ENCODE peak calls at places on chromosome 1, in four cellular contexts. G is K562, C is GM12878, Z is HepG2. J is an unnamed sample.

GRCh38 chr1:198118136-198118535 is 38.7 kb upstream of the NEK7 start:
- DNase-seq in G (no peak), C (no peak), Z (no peak), J (no peak)

GRCh38 chr1:89644119-89644814 is 11.3 kb downstream of the LRRC8C start:
- DNase-seq in G (no peak), C (no peak), Z (no peak), J (no peak)

GRCh38 chr1:31621872-31622730 is 4.6 kb downstream of the HCRTR1 start:
- DNase-seq in G (no peak), C (no peak), Z (no peak), J (no peak)

GRCh38 chr1:85911742-85912141 is 203.5 kb upstream of the ZNHIT6 start:
- DNase-seq in G (no peak), C (no peak), Z (no peak), J (peak)

GRCh38 chr1:15803380-15803779 is 4.1 kb downstream of the UQCRHL start:
- DNase-seq in G (peak), C (no peak), Z (peak), J (peak)

GRCh38 chr1:28193701-28194161 is 17.2 kb upstream of the PTAFR start:
- DNase-seq in G (peak), C (no peak), Z (peak), J (peak)

GRCh38 chr1:25194576-25195020 is 37.7 kb downstream of the SYF2 start:
- DNase-seq in G (no peak), C (no peak), Z (no peak), J (no peak)

GRCh38 chr1:67227196-67227595 is 60.9 kb downstream of the IL23R start:
- DNase-seq in G (no peak), C (no peak), Z (no peak), J (no peak)

GRCh38 chr1:64664287-64664686 is 80.6 kb upstream of the RAVER2 start:
- DNase-seq in G (no peak), C (no peak), Z (no peak), J (no peak)

GRCh38 chr1:113677250-113678158 is 81.8 kb downstream of the PHTF1 start:
- DNase-seq in G (peak), C (no peak), Z (peak), J (peak)

GRCh38 chr1:160062134-160062533 is 7.8 kb downstream of the KCNJ10 start:
- DNase-seq in G (no peak), C (no peak), Z (no peak), J (no peak)

GRCh38 chr1:9369964-9370788 is 77.5 kb downstream of the SPSB1 start:
- DNase-seq in G (no peak), C (no peak), Z (no peak), J (no peak)

GRCh38 chr1:60747321-60747720 is 335.0 kb upstream of the NFIA start:
- DNase-seq in G (no peak), C (no peak), Z (no peak), J (no peak)

GRCh38 chr1:150407330-150407729 is 43.4 kb downstream of the RPRD2 start:
- DNase-seq in G (no peak), C (no peak), Z (no peak), J (peak)

GRCh38 chr1:1539310-1540014 is 962 bp downstream of the TMEM240 start:
- DNase-seq in G (no peak), C (no peak), Z (no peak), J (peak)

GRCh38 chr1:231872461-231872910 is 245.9 kb downstream of the DISC1 start:
- DNase-seq in G (no peak), C (no peak), Z (no peak), J (no peak)

GRCh38 chr1:219174672-219175564 is 1.2 kb downstream of the LYPLAL1 start:
- DNase-seq in G (peak), C (peak), Z (peak), J (peak)

GRCh38 chr1:35243681-35244080 is 24.8 kb upstream of the ZMYM4 start:
- DNase-seq in G (no peak), C (no peak), Z (peak), J (no peak)

GRCh38 chr1:233040494-233040893 is 90.1 kb downstream of the NTPCR start:
- DNase-seq in G (no peak), C (no peak), Z (no peak), J (no peak)

GRCh38 chr1:25896266-25896665 is 10.0 kb downstream of the STMN1 start:
- DNase-seq in G (no peak), C (no peak), Z (no peak), J (no peak)

GRCh38 chr1:59150537-59151386 is 146.1 kb upstream of the FGGY start:
- DNase-seq in G (no peak), C (peak), Z (peak), J (no peak)

GRCh38 chr1:241702436-241702835 is 50.4 kb downstream of the WDR64 start:
- DNase-seq in G (no peak), C (no peak), Z (no peak), J (no peak)

DNA sequence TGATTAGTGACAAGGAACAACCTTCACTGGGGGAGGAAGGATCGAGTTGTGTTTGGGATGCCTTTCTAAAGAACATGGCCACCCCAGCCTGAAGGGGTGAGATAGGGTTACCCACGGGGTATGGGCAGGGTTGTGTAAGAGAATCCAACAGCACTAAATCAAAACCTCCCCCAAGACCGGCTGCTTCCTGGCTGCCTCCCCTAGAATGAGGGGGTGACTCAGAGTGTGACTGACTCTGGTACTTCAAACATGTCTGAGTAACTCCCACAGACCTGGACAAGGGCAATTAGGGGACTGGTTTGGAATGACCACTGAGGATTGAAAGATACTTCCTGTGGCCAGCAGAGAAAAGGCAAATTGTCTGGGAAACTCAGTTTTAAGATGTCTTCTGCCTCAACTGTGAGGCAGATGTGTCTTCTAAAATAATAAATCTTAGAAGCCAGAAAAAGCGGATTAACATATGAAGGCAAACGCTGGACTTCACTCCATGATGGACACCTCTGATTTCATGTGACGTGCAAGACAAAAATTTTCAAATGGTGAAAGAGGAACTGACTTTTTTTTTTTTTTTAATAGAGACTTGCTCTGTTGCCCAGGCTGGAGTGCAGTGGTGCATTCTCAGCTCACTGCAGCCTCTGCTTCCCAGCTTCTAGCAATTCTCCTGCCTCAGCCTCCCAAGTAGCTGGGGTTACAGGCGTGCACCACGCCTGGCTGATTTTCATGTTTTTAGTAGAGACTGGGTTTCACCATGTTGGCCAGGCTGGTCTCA is 6.8 kb upstream of the PTPN14 start:
- DNase-seq in G (no peak), C (no peak), Z (no peak), J (no peak)
- TF ChIP-seq JUNB in G (no peak), C (no peak), Z (no peak), J (no peak)

GRCh38 chr1:154328318-154329151 is 3.2 kb downstream of the ATP8B2 start:
- DNase-seq in G (no peak), C (no peak), Z (no peak), J (peak)
- TF ChIP-seq CREB1 in G (no peak), C (no peak), Z (no peak), J (no peak)

GRCh38 chr1:87144546-87144945 is 184.1 kb upstream of the LMO4 start:
- DNase-seq in G (no peak), C (no peak), Z (no peak), J (no peak)
- H3K4me2 ChIP-seq in G (no peak), C (no peak), Z (no peak), J (no peak)

GRCh38 chr1:209246660-209247059 is 336.9 kb upstream of the CAMK1G start:
- DNase-seq in G (no peak), C (no peak), Z (no peak), J (no peak)
- TF ChIP-seq JUNB in G (no peak), C (no peak), Z (no peak), J (no peak)

GRCh38 chr1:93111065-93111464 is 32.0 kb downstream of the MTF2 start:
- DNase-seq in G (no peak), C (no peak), Z (no peak), J (no peak)
- TF ChIP-seq CREB1 in G (no peak), C (no peak), Z (no peak), J (no peak)

DNA sequence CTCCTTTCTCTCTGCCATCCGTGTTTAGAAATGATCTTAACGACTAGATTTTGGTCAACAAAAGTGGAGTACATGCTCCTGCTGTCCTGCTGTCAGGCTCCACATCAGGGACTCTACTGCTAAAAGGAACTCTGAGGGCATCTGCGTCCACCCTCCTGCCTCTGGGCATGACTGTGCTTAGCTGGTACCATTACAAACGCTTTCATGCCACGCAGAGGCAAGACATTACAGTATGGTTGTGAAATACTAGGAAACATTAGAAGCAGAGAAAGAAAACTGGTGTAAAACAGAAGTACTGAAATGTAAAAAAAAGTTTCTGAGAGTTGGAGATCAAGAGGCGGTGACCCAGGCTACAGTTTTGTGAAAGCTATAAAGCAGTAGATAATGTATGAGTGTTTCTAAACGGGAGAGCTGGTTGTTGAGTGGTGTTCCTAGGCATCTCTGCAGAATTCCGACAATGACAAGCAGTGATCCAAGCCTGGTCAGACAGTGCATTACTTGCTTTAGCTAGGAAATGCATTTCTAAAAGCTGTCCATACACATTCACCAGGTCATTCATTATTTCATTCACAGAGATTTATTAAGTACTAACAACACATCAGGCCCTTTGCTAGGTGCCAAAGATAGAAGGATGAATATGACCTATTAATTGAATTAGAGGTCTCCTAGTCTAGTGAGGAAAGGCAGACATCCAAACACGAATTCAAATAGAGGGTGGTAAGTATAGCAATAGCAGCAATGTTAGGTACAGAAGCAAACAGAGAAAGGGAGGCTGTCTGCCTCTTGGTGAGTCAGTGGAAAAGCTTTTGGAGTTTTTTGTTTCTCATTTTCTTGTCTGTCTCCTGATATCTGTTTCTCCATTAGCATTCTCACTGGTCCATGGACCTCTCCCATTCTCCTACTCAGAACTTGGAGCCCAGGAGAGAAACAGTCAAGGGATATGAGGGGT is 401.9 kb downstream of the LMO4 start:
- DNase-seq in G (no peak), C (no peak), Z (no peak), J (no peak)
- H3K4me2 ChIP-seq in G (no peak), C (no peak), Z (no peak), J (no peak)

GRCh38 chr1:51344602-51345299 is 14.4 kb upstream of the TTC39A start:
- DNase-seq in G (peak), C (no peak), Z (no peak), J (peak)
- TF ChIP-seq JUNB in G (no peak), C (no peak), Z (no peak), J (no peak)

DNA sequence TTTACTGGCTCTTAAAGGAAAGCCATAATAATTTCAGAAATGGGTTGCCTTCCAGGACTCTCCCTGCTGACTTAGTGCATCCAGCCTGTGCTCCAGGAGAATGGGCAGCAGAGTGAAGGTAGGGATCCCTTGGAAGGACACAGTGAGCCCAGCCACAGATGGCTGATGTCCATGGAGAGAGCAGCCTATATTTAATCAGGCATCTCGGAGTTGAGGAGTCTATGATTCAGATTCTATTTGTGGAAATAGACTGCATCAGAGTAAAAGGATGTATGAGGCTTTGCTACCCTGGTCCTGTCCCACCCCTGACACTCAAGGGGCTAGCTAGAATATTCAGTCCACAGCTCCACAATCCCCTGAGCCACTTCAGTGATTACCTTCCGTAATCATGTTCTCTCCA is 43.8 kb upstream of the PBX1 start:
- DNase-seq in G (no peak), C (no peak), Z (no peak), J (no peak)
- TF ChIP-seq CREB1 in G (no peak), C (no peak), Z (no peak), J (no peak)

GRCh38 chr1:186974774-186975181 is 146.0 kb downstream of the PLA2G4A start:
- DNase-seq in G (no peak), C (no peak), Z (no peak), J (no peak)
- H3K4me2 ChIP-seq in G (no peak), C (no peak), Z (no peak), J (no peak)

DNA sequence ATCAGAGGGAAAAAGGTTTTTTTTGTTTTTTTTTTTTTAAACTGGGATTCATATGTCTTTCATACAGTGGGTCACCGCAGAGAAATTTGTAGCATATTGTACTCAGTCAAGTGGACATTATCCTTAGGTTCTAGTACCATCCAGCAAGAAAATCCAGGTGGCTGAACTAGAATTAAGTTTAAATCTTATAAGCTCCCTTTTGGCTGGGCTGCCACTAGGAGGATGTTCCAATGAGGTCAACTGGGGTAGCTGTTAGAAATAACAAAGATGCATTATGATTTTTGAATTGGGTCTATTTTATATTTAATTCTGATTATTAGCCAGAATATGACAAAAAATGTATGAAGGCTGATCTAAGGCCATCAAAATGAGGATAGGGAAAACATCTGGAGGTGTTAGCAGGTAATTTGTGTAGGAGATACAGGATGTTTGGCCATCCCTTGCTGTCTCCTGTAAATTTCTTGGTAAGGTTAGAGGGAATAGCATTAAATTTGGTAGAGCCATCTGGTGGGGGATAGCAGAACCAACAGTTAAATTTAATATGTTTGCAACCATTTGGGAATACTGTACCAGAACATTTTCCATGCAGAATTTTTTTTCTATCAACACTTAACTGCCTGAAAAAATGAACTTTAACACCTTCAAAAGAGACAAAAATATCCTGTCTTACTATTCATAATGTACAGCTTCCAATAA is 568.5 kb upstream of the B3GALT2 start:
- DNase-seq in G (no peak), C (no peak), Z (no peak), J (peak)
- TF ChIP-seq JUNB in G (no peak), C (no peak), Z (no peak), J (no peak)